ENCODE peak calls at places on chromosomes 6 and 20, in seven cellular contexts. K, A, R, M, U, F and S are unnamed samples.

GRCh38 chr20:53215166-53215565 is 243.0 kb downstream of the TSHZ2 start:
- DNase-seq in K (no peak), A (no peak), R (no peak), M (no peak), U (no peak), F (no peak), S (no peak)

GRCh38 chr20:1245578-1245977 is 19.7 kb downstream of the RAD21L1 start:
- DNase-seq in K (no peak), A (no peak), R (no peak), M (no peak), U (no peak), F (no peak), S (no peak)

GRCh38 chr20:40865095-40865494 is 163.5 kb upstream of the TOP1 start:
- DNase-seq in K (no peak), A (peak), R (no peak), M (peak), U (no peak), F (no peak), S (no peak)

GRCh38 chr6:42304313-42304712 is 86.7 kb upstream of the MRPS10 start:
- DNase-seq in K (no peak), A (no peak), R (no peak), M (no peak), U (no peak), F (no peak), S (no peak)

GRCh38 chr6:105301756-105302616 is 100.9 kb downstream of the PREP start:
- DNase-seq in K (no peak), A (no peak), R (peak), M (peak), U (no peak), F (no peak), S (no peak)

GRCh38 chr6:42316390-42316970 is 98.8 kb upstream of the MRPS10 start:
- DNase-seq in K (peak), A (peak), R (peak), M (peak), U (no peak), F (no peak), S (no peak)

GRCh38 chr6:144262470-144263369 is 22.4 kb upstream of the UTRN start:
- DNase-seq in K (no peak), A (no peak), R (no peak), M (no peak), U (no peak), F (no peak), S (no peak)

GRCh38 chr20:35551485-35551884 is 9.6 kb downstream of the ERGIC3 start:
- DNase-seq in K (no peak), A (peak), R (no peak), M (no peak), U (no peak), F (no peak), S (no peak)

GRCh38 chr20:39812116-39812515 is 850.0 kb downstream of the DHX35 start:
- DNase-seq in K (peak), A (no peak), R (no peak), M (no peak), U (no peak), F (no peak), S (no peak)

GRCh38 chr6:14055541-14055940 is 62.0 kb upstream of the CD83 start:
- DNase-seq in K (no peak), A (no peak), R (no peak), M (no peak), U (no peak), F (no peak), S (no peak)

GRCh38 chr6:6583836-6584235 is 4.7 kb upstream of the LY86 start:
- DNase-seq in K (no peak), A (no peak), R (no peak), M (no peak), U (no peak), F (no peak), S (no peak)

GRCh38 chr6:36718560-36718959 is 20.9 kb downstream of the RAB44 start:
- DNase-seq in K (no peak), A (no peak), R (no peak), M (no peak), U (no peak), F (no peak), S (no peak)

GRCh38 chr6:32191696-32192607 is 491 bp downstream of the GPSM3 start:
- DNase-seq in K (no peak), A (no peak), R (no peak), M (no peak), U (no peak), F (peak), S (no peak)

GRCh38 chr6:119204744-119205143 is 126.3 kb upstream of the FAM184A start:
- DNase-seq in K (no peak), A (no peak), R (no peak), M (no peak), U (no peak), F (no peak), S (no peak)

GRCh38 chr6:151391021-151391470 is 313 bp downstream of the ZBTB2 start:
- DNase-seq in K (peak), A (peak), R (peak), M (peak), U (peak), F (peak), S (peak)

GRCh38 chr6:161079566-161080262 is 88.1 kb downstream of the MAP3K4 start:
- DNase-seq in K (peak), A (peak), R (peak), M (peak), U (no peak), F (no peak), S (peak)

GRCh38 chr6:125102901-125103300 is 50.7 kb upstream of the TPD52L1 start:
- DNase-seq in K (peak), A (peak), R (peak), M (peak), U (no peak), F (no peak), S (peak)

GRCh38 chr20:32506721-32507120 is 78.4 kb downstream of the NOL4L start:
- DNase-seq in K (no peak), A (no peak), R (no peak), M (no peak), U (no peak), F (peak), S (no peak)

GRCh38 chr6:111367393-111368088 is 115.5 kb downstream of the REV3L start:
- DNase-seq in K (no peak), A (no peak), R (no peak), M (no peak), U (no peak), F (no peak), S (no peak)

GRCh38 chr20:939606-940005 is 23.5 kb upstream of the ANGPT4 start:
- DNase-seq in K (no peak), A (no peak), R (no peak), M (no peak), U (no peak), F (peak), S (no peak)

GRCh38 chr20:2692886-2693285 is 306 bp downstream of the EBF4 start:
- DNase-seq in K (no peak), A (peak), R (no peak), M (no peak), U (no peak), F (peak), S (no peak)

GRCh38 chr20:10228330-10228729 is 9.7 kb downstream of the SNAP25 start:
- DNase-seq in K (no peak), A (no peak), R (no peak), M (no peak), U (no peak), F (no peak), S (no peak)

GRCh38 chr6:40011844-40012243 is 77.6 kb upstream of the MOCS1 start:
- DNase-seq in K (peak), A (no peak), R (no peak), M (no peak), U (no peak), F (no peak), S (no peak)

GRCh38 chr6:124974770-124975377 is 12.6 kb downstream of the RNF217 start:
- DNase-seq in K (no peak), A (no peak), R (no peak), M (no peak), U (no peak), F (no peak), S (no peak)

GRCh38 chr6:169921227-169921626 is 169.8 kb downstream of the ERMARD start:
- DNase-seq in K (no peak), A (no peak), R (no peak), M (no peak), U (no peak), F (no peak), S (no peak)

GRCh38 chr6:154386848-154387717 is 30.5 kb upstream of the IPCEF1 start:
- DNase-seq in K (peak), A (peak), R (peak), M (peak), U (no peak), F (no peak), S (peak)

GRCh38 chr6:52049252-52050050 is 38.0 kb downstream of the PKHD1 start:
- DNase-seq in K (peak), A (peak), R (peak), M (peak), U (no peak), F (no peak), S (peak)

GRCh38 chr20:33443006-33443511 is 504 bp downstream of the SNTA1 start:
- DNase-seq in K (no peak), A (no peak), R (no peak), M (no peak), U (peak), F (peak), S (no peak)

GRCh38 chr6:30470968-30471367 is 18.3 kb upstream of the HLA-E start:
- DNase-seq in K (no peak), A (no peak), R (no peak), M (no peak), U (no peak), F (no peak), S (peak)

GRCh38 chr6:89950879-89951391 is 56.7 kb downstream of the GJA10 start:
- DNase-seq in K (no peak), A (peak), R (no peak), M (no peak), U (no peak), F (no peak), S (no peak)

GRCh38 chr20:7346562-7346961 is 579.1 kb downstream of the BMP2 start:
- DNase-seq in K (peak), A (no peak), R (no peak), M (no peak), U (no peak), F (no peak), S (no peak)

GRCh38 chr6:147510949-147511590 is 2.6 kb downstream of the SAMD5 start:
- DNase-seq in K (no peak), A (no peak), R (no peak), M (no peak), U (no peak), F (no peak), S (no peak)

GRCh38 chr6:133463789-133464188 is 222.6 kb downstream of the EYA4 start:
- DNase-seq in K (no peak), A (no peak), R (no peak), M (no peak), U (no peak), F (no peak), S (no peak)

GRCh38 chr6:130393306-130393705 is 27.5 kb downstream of the TMEM200A start:
- DNase-seq in K (no peak), A (no peak), R (no peak), M (no peak), U (no peak), F (no peak), S (no peak)

GRCh38 chr20:36270744-36271638 is 34.7 kb downstream of the AAR2 start:
- DNase-seq in K (peak), A (no peak), R (no peak), M (no peak), U (no peak), F (no peak), S (no peak)

GRCh38 chr6:1024587-1024986 is 287.3 kb upstream of the FOXQ1 start:
- DNase-seq in K (peak), A (peak), R (peak), M (peak), U (no peak), F (no peak), S (peak)

GRCh38 chr6:150332939-150333591 is 35.7 kb upstream of the IYD start:
- DNase-seq in K (no peak), A (no peak), R (no peak), M (no peak), U (no peak), F (no peak), S (no peak)

GRCh38 chr6:80319286-80319685 is 212.8 kb downstream of the BCKDHB start:
- DNase-seq in K (no peak), A (peak), R (peak), M (peak), U (no peak), F (no peak), S (peak)

GRCh38 chr6:105459049-105459448 is 56.2 kb upstream of the PREP start:
- DNase-seq in K (peak), A (peak), R (no peak), M (no peak), U (no peak), F (no peak), S (no peak)